ENCODE peak calls at places on chromosomes 11 and 22, in seven cellular contexts. R is GM12878, D is H1, M is HCT116, Q is K562, F is SK-N-SH, U is HepG2. Y is an unnamed sample.

GRCh38 chr11:134476435-134477021 is 64.5 kb upstream of the B3GAT1 start:
- DNase-seq in R (no peak), D (peak), M (no peak), Q (no peak), F (no peak), U (no peak), Y (peak)

GRCh38 chr11:60953781-60954180 is 1.8 kb upstream of the SLC15A3 start:
- DNase-seq in R (no peak), D (no peak), M (no peak), Q (no peak), F (no peak), U (no peak), Y (no peak)

GRCh38 chr11:35321532-35322320 is 97.6 kb downstream of the SLC1A2 start:
- DNase-seq in R (no peak), D (no peak), M (no peak), Q (no peak), F (no peak), U (no peak), Y (no peak)

GRCh38 chr22:49010901-49011300 is 816.8 kb downstream of the BRD1 start:
- DNase-seq in R (no peak), D (no peak), M (no peak), Q (no peak), F (peak), U (no peak), Y (no peak)

GRCh38 chr11:89491141-89491690 is at the start of gene NOX4:
- DNase-seq in R (no peak), D (peak), M (no peak), Q (no peak), F (peak), U (no peak), Y (no peak)

GRCh38 chr11:19594326-19594725 is 118.3 kb upstream of the NAV2 start:
- DNase-seq in R (no peak), D (no peak), M (no peak), Q (no peak), F (no peak), U (no peak), Y (no peak)

GRCh38 chr22:29661355-29661754 is 57.9 kb downstream of the NF2 start:
- DNase-seq in R (no peak), D (no peak), M (no peak), Q (no peak), F (no peak), U (no peak), Y (no peak)

GRCh38 chr22:21856197-21856596 is 11.2 kb downstream of the MAPK1 start:
- DNase-seq in R (no peak), D (no peak), M (no peak), Q (peak), F (no peak), U (no peak), Y (no peak)

GRCh38 chr22:36366291-36366708 is 21.5 kb downstream of the MYH9 start:
- DNase-seq in R (no peak), D (no peak), M (no peak), Q (no peak), F (no peak), U (no peak), Y (no peak)

GRCh38 chr11:107202189-107202588 is 183.9 kb upstream of the GUCY1A2 start:
- DNase-seq in R (no peak), D (no peak), M (no peak), Q (no peak), F (no peak), U (peak), Y (no peak)

GRCh38 chr11:92846542-92847125 is 122.8 kb upstream of the MTNR1B start:
- DNase-seq in R (no peak), D (no peak), M (no peak), Q (no peak), F (no peak), U (no peak), Y (no peak)

GRCh38 chr11:62251698-62252097 is 9.7 kb downstream of the SCGB1D2 start:
- DNase-seq in R (no peak), D (no peak), M (no peak), Q (no peak), F (no peak), U (no peak), Y (no peak)

GRCh38 chr11:117663389-117663788 is 133.6 kb downstream of the DSCAML1 start:
- DNase-seq in R (no peak), D (no peak), M (no peak), Q (no peak), F (no peak), U (no peak), Y (no peak)

GRCh38 chr11:16606784-16607674 is 131.4 kb upstream of the C11orf58 start:
- DNase-seq in R (no peak), D (peak), M (no peak), Q (peak), F (peak), U (no peak), Y (no peak)

GRCh38 chr11:77580712-77581337 is 8.9 kb upstream of the AQP11 start:
- DNase-seq in R (no peak), D (no peak), M (no peak), Q (no peak), F (no peak), U (no peak), Y (peak)

GRCh38 chr22:20666560-20666959 is 107.4 kb upstream of the SERPIND1 start:
- DNase-seq in R (no peak), D (no peak), M (no peak), Q (no peak), F (no peak), U (no peak), Y (no peak)

GRCh38 chr11:94149435-94149834 is 20.8 kb downstream of the PANX1 start:
- DNase-seq in R (no peak), D (no peak), M (no peak), Q (no peak), F (no peak), U (no peak), Y (no peak)

GRCh38 chr11:27227744-27228143 is 135.3 kb downstream of the CCDC34 start:
- DNase-seq in R (no peak), D (no peak), M (no peak), Q (no peak), F (no peak), U (no peak), Y (no peak)

GRCh38 chr22:42908082-42908746 is 51.1 kb upstream of the ARFGAP3 start:
- DNase-seq in R (no peak), D (no peak), M (no peak), Q (no peak), F (no peak), U (no peak), Y (no peak)

GRCh38 chr11:64444838-64445441 is 86.0 kb downstream of the RPS6KA4 start:
- DNase-seq in R (no peak), D (no peak), M (peak), Q (peak), F (peak), U (no peak), Y (peak)

GRCh38 chr11:90133560-90134145 is 810 bp upstream of the NAALAD2 start:
- DNase-seq in R (no peak), D (no peak), M (no peak), Q (no peak), F (no peak), U (peak), Y (no peak)

GRCh38 chr11:66701432-66702240 is 23.9 kb upstream of the RBM4B start:
- DNase-seq in R (no peak), D (no peak), M (no peak), Q (peak), F (no peak), U (peak), Y (no peak)

GRCh38 chr11:41879186-41879738 is 419.8 kb upstream of the LRRC4C start:
- DNase-seq in R (no peak), D (no peak), M (no peak), Q (no peak), F (no peak), U (no peak), Y (no peak)

GRCh38 chr11:65133724-65134123 is 595 bp downstream of the SYVN1 start:
- DNase-seq in R (no peak), D (no peak), M (no peak), Q (no peak), F (no peak), U (no peak), Y (no peak)

GRCh38 chr11:79311461-79311860 is 129.4 kb downstream of the TENM4 start:
- DNase-seq in R (no peak), D (no peak), M (no peak), Q (no peak), F (no peak), U (no peak), Y (no peak)

GRCh38 chr11:62491571-62492329 is 54.9 kb downstream of the AHNAK start:
- DNase-seq in R (no peak), D (no peak), M (no peak), Q (peak), F (no peak), U (no peak), Y (no peak)

GRCh38 chr22:36311386-36312085 is 58.6 kb downstream of the APOL1 start:
- DNase-seq in R (no peak), D (no peak), M (no peak), Q (no peak), F (no peak), U (no peak), Y (no peak)

GRCh38 chr11:14620027-14620511 is 23.5 kb upstream of the PDE3B start:
- DNase-seq in R (no peak), D (no peak), M (no peak), Q (no peak), F (no peak), U (peak), Y (peak)

GRCh38 chr11:19398772-19399542 is 158.2 kb upstream of the E2F8 start:
- DNase-seq in R (no peak), D (no peak), M (no peak), Q (no peak), F (no peak), U (no peak), Y (no peak)

GRCh38 chr11:36075053-36075452 is 131.2 kb downstream of the LDLRAD3 start:
- DNase-seq in R (no peak), D (no peak), M (no peak), Q (no peak), F (no peak), U (no peak), Y (no peak)

GRCh38 chr22:22919041-22919440 is 31.4 kb downstream of the IGLL5 start:
- DNase-seq in R (no peak), D (no peak), M (no peak), Q (peak), F (no peak), U (no peak), Y (no peak)

GRCh38 chr11:134258577-134258976 is 5.2 kb downstream of the ACAD8 start:
- DNase-seq in R (no peak), D (no peak), M (no peak), Q (no peak), F (no peak), U (no peak), Y (peak)

GRCh38 chr22:48703265-48703941 is 1124.3 kb downstream of the BRD1 start:
- DNase-seq in R (no peak), D (no peak), M (no peak), Q (no peak), F (no peak), U (no peak), Y (no peak)

GRCh38 chr11:45909594-45910475 is 2.8 kb upstream of the FREY1 start:
- DNase-seq in R (no peak), D (no peak), M (no peak), Q (no peak), F (no peak), U (no peak), Y (no peak)

DNA sequence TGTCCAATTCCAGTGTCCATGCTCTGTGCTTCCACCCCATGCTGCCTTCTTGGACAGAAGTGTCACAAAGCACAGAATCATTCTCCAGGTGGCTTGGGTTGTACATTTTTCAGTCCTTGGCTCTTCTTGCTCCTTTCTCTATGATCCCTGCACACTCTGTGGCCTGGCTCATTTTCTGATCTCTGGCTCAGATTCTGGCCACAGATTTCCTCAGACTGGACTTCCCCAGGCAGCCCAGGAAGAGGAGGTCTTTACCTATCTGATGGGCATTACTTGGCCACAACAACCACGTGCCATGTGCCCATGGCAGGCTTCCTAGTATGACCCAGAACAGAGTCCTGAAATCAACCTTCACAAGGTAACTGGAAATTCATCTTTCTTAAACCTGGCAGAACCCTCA is 27.2 kb downstream of the SYTL2 start:
- DNase-seq in R (no peak), D (no peak), M (no peak), Q (no peak), F (no peak), U (no peak), Y (no peak)
- TF ChIP-seq JUND in R (no peak), D (no peak), M (no peak), Q (no peak), F (no peak), U (no peak), Y (no peak)

GRCh38 chr22:45127866-45128265 is 35.9 kb upstream of the NUP50 start:
- DNase-seq in R (no peak), D (no peak), M (no peak), Q (no peak), F (no peak), U (no peak), Y (no peak)
- TF ChIP-seq JUND in R (no peak), D (no peak), M (no peak), Q (no peak), F (no peak), U (no peak), Y (no peak)

DNA sequence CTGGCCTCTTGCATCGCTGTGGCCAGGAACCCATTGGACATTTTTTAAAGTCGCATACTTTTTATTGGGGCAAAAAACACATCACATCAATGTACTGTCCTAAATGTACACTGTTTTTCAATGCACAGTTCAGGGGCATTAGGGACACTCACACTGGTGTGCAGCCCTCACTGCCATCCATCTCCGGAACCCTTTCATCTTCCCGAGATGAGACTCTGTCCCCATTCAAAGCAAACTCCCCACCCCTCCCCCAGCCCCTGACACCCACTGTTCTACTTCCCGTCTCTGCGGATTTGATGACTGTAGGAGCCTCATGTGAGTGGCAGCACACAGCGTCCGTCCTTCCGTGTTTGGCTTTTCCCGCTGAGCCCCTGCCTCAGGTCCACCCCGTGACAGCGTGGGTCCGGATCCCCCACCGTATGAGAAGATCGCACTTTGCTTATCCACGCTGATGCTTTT is 41.8 kb upstream of the TH start:
- DNase-seq in R (no peak), D (peak), M (no peak), Q (peak), F (peak), U (peak), Y (no peak)
- TF ChIP-seq JUND in R (no peak), D (no peak), M (no peak), Q (no peak), F (no peak), U (no peak), Y (no peak)

GRCh38 chr22:37802310-37803194 is 5.2 kb upstream of the GCAT start:
- DNase-seq in R (no peak), D (peak), M (no peak), Q (peak), F (peak), U (peak), Y (no peak)

GRCh38 chr22:37801946-37802309 is 5.8 kb upstream of the GCAT start:
- DNase-seq in R (no peak), D (no peak), M (no peak), Q (no peak), F (peak), U (no peak), Y (no peak)

GRCh38 chr22:37804502-37804885 is 3.2 kb upstream of the GCAT start:
- DNase-seq in R (no peak), D (peak), M (no peak), Q (no peak), F (peak), U (no peak), Y (no peak)

GRCh38 chr22:37803636-37804371 is 3.9 kb upstream of the GCAT start:
- DNase-seq in R (no peak), D (peak), M (no peak), Q (no peak), F (no peak), U (no peak), Y (no peak)

GRCh38 chr22:37803195-37803635 is 4.5 kb upstream of the GCAT start:
- DNase-seq in R (no peak), D (no peak), M (no peak), Q (peak), F (no peak), U (peak), Y (no peak)
- TF ChIP-seq JUND in R (no peak), D (no peak), M (no peak), Q (peak), F (no peak), U (no peak), Y (no peak)